ENCODE peak calls at places on chromosomes 3 and 15, in eight cellular contexts. Z, L, I, F, V, U, R and P are unnamed samples.
A peak's percentile ranks its signal among the peaks of the same experiment; 100 is the strongest.

GRCh38 chr15:90497912-90498311 is 31.8 kb upstream of the CRTC3 start:
- DNase-seq in Z (no peak), L (no peak), I (no peak), F (no peak), V (no peak), U (no peak), R (no peak), P (no peak)

GRCh38 chr15:39580117-39580629 is 706 bp upstream of the THBS1 start:
- DNase-seq in Z (peak; percentile 97), L (peak; percentile 91), I (peak; percentile 95), F (peak; percentile 92), V (peak; percentile 98), U (peak; percentile 94), R (peak; percentile 93), P (peak; percentile 22)

GRCh38 chr3:178849220-178849910 is 222.2 kb downstream of the ZMAT3 start:
- DNase-seq in Z (no peak), L (no peak), I (no peak), F (no peak), V (no peak), U (no peak), R (no peak), P (no peak)

GRCh38 chr3:106943071-106943470 is 434.2 kb upstream of the CCDC54 start:
- DNase-seq in Z (no peak), L (no peak), I (no peak), F (no peak), V (peak; percentile 5), U (peak; percentile 14), R (no peak), P (no peak)

GRCh38 chr15:75479670-75480069 is 28.2 kb upstream of the SIN3A start:
- DNase-seq in Z (no peak), L (no peak), I (no peak), F (no peak), V (no peak), U (no peak), R (no peak), P (no peak)

GRCh38 chr3:142904639-142905441 is 16.0 kb upstream of the PCOLCE2 start:
- DNase-seq in Z (no peak), L (peak; percentile 62), I (no peak), F (peak; percentile 71), V (peak; percentile 23), U (peak; percentile 59), R (no peak), P (no peak)

GRCh38 chr15:39704684-39705083 is 78.0 kb downstream of the FSIP1 start:
- DNase-seq in Z (no peak), L (no peak), I (no peak), F (no peak), V (peak; percentile 71), U (peak; percentile 16), R (no peak), P (no peak)

GRCh38 chr3:153070153-153070868 is 91.7 kb upstream of the RAP2B start:
- DNase-seq in Z (no peak), L (no peak), I (no peak), F (peak; percentile 44), V (peak; percentile 59), U (peak; percentile 88), R (no peak), P (no peak)

GRCh38 chr15:92958105-92958504 is 58.0 kb downstream of the CHD2 start:
- DNase-seq in Z (no peak), L (no peak), I (no peak), F (peak; percentile 64), V (no peak), U (peak; percentile 77), R (no peak), P (no peak)

GRCh38 chr15:75123395-75123794 is 78.3 kb upstream of the C15orf39 start:
- DNase-seq in Z (no peak), L (no peak), I (no peak), F (peak; percentile 70), V (peak; percentile 29), U (peak; percentile 93), R (no peak), P (no peak)

DNA sequence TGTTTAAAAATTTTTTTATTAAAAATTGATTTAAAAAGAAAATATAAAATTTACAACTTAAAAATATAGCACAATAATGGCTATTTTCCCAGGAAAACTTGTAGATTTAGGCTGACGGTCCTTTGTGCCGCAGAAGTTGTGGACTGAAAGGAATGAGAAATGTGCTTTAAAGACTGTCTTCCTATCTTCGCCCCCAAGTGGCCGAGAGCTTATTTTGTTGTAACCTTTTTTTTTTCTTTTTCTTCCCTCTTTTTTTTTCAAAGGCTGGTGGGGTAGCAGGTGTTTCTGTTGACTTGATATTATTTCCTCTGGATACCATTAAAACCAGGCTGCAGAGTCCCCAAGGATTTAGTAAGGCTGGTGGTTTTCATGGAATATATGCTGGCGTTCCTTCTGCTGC is 15.5 kb downstream of the SLC25A26 start:
- DNase-seq in Z (no peak), L (no peak), I (no peak), F (no peak), V (peak; percentile 33), U (peak; percentile 15), R (no peak), P (no peak)
- TF ChIP-seq CTCF in Z (no peak), L (no peak), I (no peak), F (no peak), V (peak; percentile 22), U (peak; percentile 26), R (no peak), P (no peak)

GRCh38 chr3:85570819-85571218 is 612.0 kb downstream of the CADM2 start:
- DNase-seq in Z (no peak), L (no peak), I (no peak), F (no peak), V (no peak), U (no peak), R (no peak), P (no peak)

GRCh38 chr3:85572978-85573377 is 614.2 kb downstream of the CADM2 start:
- DNase-seq in Z (no peak), L (no peak), I (no peak), F (no peak), V (no peak), U (no peak), R (no peak), P (no peak)

GRCh38 chr3:85572426-85572825 is 613.6 kb downstream of the CADM2 start:
- DNase-seq in Z (no peak), L (no peak), I (no peak), F (no peak), V (peak; percentile 5), U (peak; percentile 32), R (no peak), P (no peak)

GRCh38 chr3:85571835-85572234 is 613.0 kb downstream of the CADM2 start:
- DNase-seq in Z (no peak), L (no peak), I (no peak), F (peak; percentile 27), V (no peak), U (peak; percentile 52), R (no peak), P (no peak)

DNA sequence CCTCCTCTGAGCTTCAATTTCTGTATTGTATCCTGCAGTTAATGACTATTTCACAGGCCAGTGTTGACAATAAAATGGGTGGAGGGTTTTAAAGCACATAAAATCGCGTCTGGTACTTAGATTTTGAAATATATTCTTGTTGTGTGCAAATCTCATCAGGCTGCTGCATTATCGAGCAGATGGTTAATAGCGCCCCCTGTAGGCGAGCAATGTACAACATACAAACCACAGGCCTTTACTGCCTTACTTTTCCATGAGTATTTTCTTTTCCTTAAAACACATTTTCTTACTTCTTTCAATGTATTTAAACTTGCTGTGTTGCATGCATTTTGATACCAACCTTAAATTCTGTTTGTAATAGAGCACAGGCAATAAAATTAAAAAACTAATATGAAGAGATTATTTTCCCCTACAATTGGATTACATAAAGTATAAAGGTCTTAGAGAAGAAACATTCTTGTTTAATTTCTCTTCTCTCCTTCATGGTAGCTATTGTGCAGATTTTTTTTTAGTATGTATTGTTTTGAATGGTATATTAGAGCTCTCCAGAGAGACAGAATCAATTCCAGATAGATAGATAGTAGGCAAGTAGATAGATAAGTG is 608.4 kb downstream of the CADM2 start:
- DNase-seq in Z (no peak), L (peak; percentile 62), I (no peak), F (peak; percentile 14), V (peak; percentile 12), U (peak; percentile 38), R (no peak), P (no peak)
- TF ChIP-seq CTCF in Z (no peak), L (peak; percentile 67), I (peak; percentile 39), F (peak; percentile 90), V (peak; percentile 58), U (peak; percentile 59), R (no peak), P (no peak)

DNA sequence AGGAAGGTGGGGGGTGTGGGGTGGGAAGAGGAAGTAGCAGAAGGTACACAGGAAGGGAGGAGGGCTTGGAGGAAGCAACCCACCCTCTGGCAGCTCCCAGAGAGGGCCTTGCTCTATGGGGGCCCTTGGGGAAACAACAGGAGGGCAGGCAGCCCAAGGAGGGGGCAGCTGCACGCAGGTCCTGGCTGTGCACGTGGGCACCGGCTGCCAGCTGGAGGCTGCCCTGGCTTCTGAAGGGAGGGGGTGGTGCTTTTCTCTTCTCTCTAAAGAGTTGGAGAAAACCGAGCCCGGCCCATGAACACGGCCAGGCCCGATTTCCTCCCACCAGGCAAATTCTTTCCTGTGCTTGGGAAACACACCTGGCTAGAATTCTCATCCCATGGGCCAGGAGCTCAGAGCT is 473.8 kb upstream of the PROK2 start:
- DNase-seq in Z (no peak), L (no peak), I (peak; percentile 76), F (no peak), V (no peak), U (no peak), R (peak; percentile 70), P (no peak)
- TF ChIP-seq CTCF in Z (no peak), L (no peak), I (no peak), F (no peak), V (no peak), U (no peak), R (no peak), P (no peak)

DNA sequence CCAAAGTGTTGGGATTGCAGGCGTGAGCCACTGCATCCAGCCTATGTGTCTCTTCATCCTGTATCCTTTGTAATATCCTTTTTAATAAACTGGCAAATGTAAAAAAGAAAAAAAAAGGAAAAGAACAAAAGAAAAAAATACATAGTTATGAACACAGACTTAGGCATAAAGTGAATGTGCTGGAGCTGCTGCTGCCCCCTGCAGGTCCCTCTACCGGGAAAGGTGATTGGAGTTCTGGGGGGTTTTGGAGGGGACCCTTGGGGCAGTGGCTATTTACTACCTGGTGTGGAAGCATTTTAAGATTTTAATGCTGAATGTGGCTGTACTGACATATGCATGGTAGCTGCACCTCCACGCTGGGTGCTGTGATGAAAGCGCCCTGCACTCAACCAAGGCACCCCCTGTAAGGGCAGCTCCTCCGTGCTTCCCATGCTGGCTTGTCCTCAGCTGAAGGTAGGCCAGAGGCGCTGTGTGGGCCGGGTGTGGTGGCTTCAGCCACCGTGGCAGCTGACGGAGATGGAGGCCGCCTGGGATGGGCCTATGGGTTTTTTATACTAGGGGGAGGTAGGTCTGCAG is 49.9 kb downstream of the RPLP1 start:
- DNase-seq in Z (no peak), L (no peak), I (no peak), F (no peak), V (no peak), U (no peak), R (no peak), P (no peak)
- TF ChIP-seq CTCF in Z (no peak), L (peak; percentile 14), I (no peak), F (no peak), V (peak; percentile 16), U (peak; percentile 17), R (no peak), P (no peak)

DNA sequence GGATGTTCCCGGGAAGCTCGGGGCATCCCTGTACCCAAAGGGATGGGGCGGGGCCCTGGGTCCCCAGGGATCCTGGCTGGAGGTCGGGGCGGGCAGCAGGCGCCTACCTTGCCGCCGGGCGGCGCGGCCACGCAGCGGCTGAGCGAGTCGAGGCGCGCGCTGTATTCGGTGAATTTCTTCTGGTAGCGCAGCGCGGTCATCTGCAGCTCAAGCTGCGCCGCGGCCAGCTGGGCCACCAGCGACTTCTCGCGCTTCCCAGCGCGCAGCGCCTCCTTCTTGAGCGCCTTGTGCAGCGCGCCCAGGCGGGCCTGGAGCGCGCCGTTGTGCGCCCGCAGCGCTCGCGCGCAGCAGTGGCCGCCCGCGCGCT is 762 bp downstream of the PDZRN3 start:
- DNase-seq in Z (peak; percentile 77), L (no peak), I (no peak), F (peak; percentile 52), V (peak; percentile 73), U (peak; percentile 75), R (no peak), P (no peak)
- TF ChIP-seq CTCF in Z (no peak), L (no peak), I (no peak), F (no peak), V (no peak), U (no peak), R (no peak), P (no peak)